ENCODE peak calls at places on chromosomes 1 and 21, in nine cellular contexts. One of them, this sample, is unnamed.

GRCh38 chr1:117615474-117615873 is 9.6 kb downstream of the TENT5C start:
- DNase-seq in T-cell: peak; percentile 16
- DNase-seq in omental fat pad: no peak
- DNase-seq in T1000: no peak
- DNase-seq in mesothelial cell of epicardium: no peak
- DNase-seq in C1 segment of cervical spinal cord: no peak
- DNase-seq in activated CD8-positive, alpha-beta memory T cell treated with anti-CD3 and anti-CD28 coated beads, Interleukin-2, amount 50 U/mL, for 48 hours: no peak
- DNase-seq in NCI-H1092: no peak
- DNase-seq in NCI-H1048: no peak
- DNase-seq in this sample: peak; percentile 6

GRCh38 chr1:201586806-201587205 is 47.9 kb downstream of the NAV1 start:
- DNase-seq in omental fat pad: no peak
- DNase-seq in NCI-H1048: no peak
- DNase-seq in mesothelial cell of epicardium: no peak
- DNase-seq in NCI-H1092: no peak
- DNase-seq in activated CD8-positive, alpha-beta memory T cell treated with anti-CD3 and anti-CD28 coated beads, Interleukin-2, amount 50 U/mL, for 48 hours: no peak
- DNase-seq in T1000: no peak
- DNase-seq in T-cell: no peak
- DNase-seq in C1 segment of cervical spinal cord: no peak
- DNase-seq in this sample: no peak

GRCh38 chr21:42063578-42064521 is 7.3 kb upstream of the UMODL1 start:
- DNase-seq in omental fat pad: no peak
- DNase-seq in T-cell: peak; percentile 58
- DNase-seq in C1 segment of cervical spinal cord: no peak
- DNase-seq in T1000: no peak
- DNase-seq in NCI-H1092: no peak
- DNase-seq in NCI-H1048: no peak
- DNase-seq in mesothelial cell of epicardium: no peak
- DNase-seq in activated CD8-positive, alpha-beta memory T cell treated with anti-CD3 and anti-CD28 coated beads, Interleukin-2, amount 50 U/mL, for 48 hours: peak; percentile 75
- DNase-seq in this sample: peak; percentile 25

GRCh38 chr1:225044258-225044657 is 114.8 kb downstream of the DNAH14 start:
- DNase-seq in omental fat pad: no peak
- DNase-seq in T-cell: no peak
- DNase-seq in C1 segment of cervical spinal cord: no peak
- DNase-seq in T1000: no peak
- DNase-seq in NCI-H1092: no peak
- DNase-seq in mesothelial cell of epicardium: no peak
- DNase-seq in activated CD8-positive, alpha-beta memory T cell treated with anti-CD3 and anti-CD28 coated beads, Interleukin-2, amount 50 U/mL, for 48 hours: no peak
- DNase-seq in NCI-H1048: no peak
- DNase-seq in this sample: no peak

GRCh38 chr1:85884372-85885035 is 176.3 kb upstream of the ZNHIT6 start:
- DNase-seq in mesothelial cell of epicardium: no peak
- DNase-seq in T-cell: no peak
- DNase-seq in T1000: no peak
- DNase-seq in activated CD8-positive, alpha-beta memory T cell treated with anti-CD3 and anti-CD28 coated beads, Interleukin-2, amount 50 U/mL, for 48 hours: no peak
- DNase-seq in C1 segment of cervical spinal cord: no peak
- DNase-seq in NCI-H1092: no peak
- DNase-seq in omental fat pad: no peak
- DNase-seq in NCI-H1048: no peak
- DNase-seq in this sample: no peak

GRCh38 chr1:162485236-162485635 is 12.4 kb upstream of the UHMK1 start:
- DNase-seq in T1000: no peak
- DNase-seq in mesothelial cell of epicardium: no peak
- DNase-seq in NCI-H1048: no peak
- DNase-seq in C1 segment of cervical spinal cord: no peak
- DNase-seq in omental fat pad: no peak
- DNase-seq in activated CD8-positive, alpha-beta memory T cell treated with anti-CD3 and anti-CD28 coated beads, Interleukin-2, amount 50 U/mL, for 48 hours: no peak
- DNase-seq in NCI-H1092: no peak
- DNase-seq in T-cell: no peak
- DNase-seq in this sample: no peak

GRCh38 chr1:67052741-67053534 is 1.0 kb downstream of the SLC35D1 start:
- DNase-seq in activated CD8-positive, alpha-beta memory T cell treated with anti-CD3 and anti-CD28 coated beads, Interleukin-2, amount 50 U/mL, for 48 hours: peak; percentile 60
- DNase-seq in T-cell: peak; percentile 31
- DNase-seq in mesothelial cell of epicardium: peak; percentile 57
- DNase-seq in T1000: peak; percentile 33
- DNase-seq in omental fat pad: no peak
- DNase-seq in NCI-H1048: no peak
- DNase-seq in C1 segment of cervical spinal cord: peak; percentile 52
- DNase-seq in NCI-H1092: no peak
- DNase-seq in this sample: no peak

GRCh38 chr1:41152622-41153044 is 89.5 kb downstream of the SCMH1 start:
- DNase-seq in mesothelial cell of epicardium: no peak
- DNase-seq in omental fat pad: no peak
- DNase-seq in T-cell: no peak
- DNase-seq in T1000: no peak
- DNase-seq in C1 segment of cervical spinal cord: no peak
- DNase-seq in NCI-H1092: no peak
- DNase-seq in NCI-H1048: no peak
- DNase-seq in activated CD8-positive, alpha-beta memory T cell treated with anti-CD3 and anti-CD28 coated beads, Interleukin-2, amount 50 U/mL, for 48 hours: no peak
- DNase-seq in this sample: no peak

GRCh38 chr21:31310750-31311149 is 33.3 kb downstream of the TIAM1 start:
- DNase-seq in NCI-H1048: peak; percentile 16
- DNase-seq in omental fat pad: no peak
- DNase-seq in T1000: no peak
- DNase-seq in T-cell: no peak
- DNase-seq in C1 segment of cervical spinal cord: no peak
- DNase-seq in NCI-H1092: peak; percentile 37
- DNase-seq in activated CD8-positive, alpha-beta memory T cell treated with anti-CD3 and anti-CD28 coated beads, Interleukin-2, amount 50 U/mL, for 48 hours: no peak
- DNase-seq in mesothelial cell of epicardium: no peak
- DNase-seq in this sample: no peak

GRCh38 chr1:21574464-21575151 is 65.4 kb downstream of the ALPL start:
- DNase-seq in NCI-H1048: no peak
- DNase-seq in T-cell: no peak
- DNase-seq in C1 segment of cervical spinal cord: no peak
- DNase-seq in T1000: no peak
- DNase-seq in NCI-H1092: peak; percentile 89
- DNase-seq in omental fat pad: no peak
- DNase-seq in mesothelial cell of epicardium: no peak
- DNase-seq in activated CD8-positive, alpha-beta memory T cell treated with anti-CD3 and anti-CD28 coated beads, Interleukin-2, amount 50 U/mL, for 48 hours: no peak
- DNase-seq in this sample: no peak

GRCh38 chr1:84377480-84378095 is 20.7 kb upstream of the DNASE2B start:
- DNase-seq in omental fat pad: peak; percentile 29
- DNase-seq in T-cell: no peak
- DNase-seq in T1000: peak; percentile 35
- DNase-seq in activated CD8-positive, alpha-beta memory T cell treated with anti-CD3 and anti-CD28 coated beads, Interleukin-2, amount 50 U/mL, for 48 hours: no peak
- DNase-seq in NCI-H1092: no peak
- DNase-seq in C1 segment of cervical spinal cord: no peak
- DNase-seq in NCI-H1048: no peak
- DNase-seq in mesothelial cell of epicardium: no peak
- DNase-seq in this sample: no peak

GRCh38 chr1:46466477-46467182 is 23.0 kb upstream of the DMBX1 start:
- DNase-seq in NCI-H1092: no peak
- DNase-seq in C1 segment of cervical spinal cord: peak; percentile 29
- DNase-seq in T-cell: no peak
- DNase-seq in activated CD8-positive, alpha-beta memory T cell treated with anti-CD3 and anti-CD28 coated beads, Interleukin-2, amount 50 U/mL, for 48 hours: peak; percentile 66
- DNase-seq in NCI-H1048: no peak
- DNase-seq in omental fat pad: no peak
- DNase-seq in T1000: no peak
- DNase-seq in mesothelial cell of epicardium: peak; percentile 64
- DNase-seq in this sample: no peak

GRCh38 chr1:196317535-196318522 is 290.4 kb downstream of the KCNT2 start:
- DNase-seq in mesothelial cell of epicardium: peak; percentile 46
- DNase-seq in NCI-H1092: peak; percentile 31
- DNase-seq in NCI-H1048: peak; percentile 8
- DNase-seq in C1 segment of cervical spinal cord: no peak
- DNase-seq in activated CD8-positive, alpha-beta memory T cell treated with anti-CD3 and anti-CD28 coated beads, Interleukin-2, amount 50 U/mL, for 48 hours: no peak
- DNase-seq in omental fat pad: no peak
- DNase-seq in T-cell: no peak
- DNase-seq in T1000: no peak
- DNase-seq in this sample: no peak

GRCh38 chr1:231808990-231809389 is 182.4 kb downstream of the DISC1 start:
- DNase-seq in C1 segment of cervical spinal cord: no peak
- DNase-seq in T-cell: no peak
- DNase-seq in activated CD8-positive, alpha-beta memory T cell treated with anti-CD3 and anti-CD28 coated beads, Interleukin-2, amount 50 U/mL, for 48 hours: no peak
- DNase-seq in NCI-H1048: no peak
- DNase-seq in mesothelial cell of epicardium: no peak
- DNase-seq in T1000: peak; percentile 45
- DNase-seq in omental fat pad: no peak
- DNase-seq in NCI-H1092: no peak
- DNase-seq in this sample: no peak

GRCh38 chr1:23402286-23403037 is 22.1 kb downstream of the TCEA3 start:
- DNase-seq in omental fat pad: no peak
- DNase-seq in activated CD8-positive, alpha-beta memory T cell treated with anti-CD3 and anti-CD28 coated beads, Interleukin-2, amount 50 U/mL, for 48 hours: no peak
- DNase-seq in NCI-H1048: no peak
- DNase-seq in C1 segment of cervical spinal cord: no peak
- DNase-seq in mesothelial cell of epicardium: no peak
- DNase-seq in T-cell: no peak
- DNase-seq in NCI-H1092: no peak
- DNase-seq in T1000: no peak
- DNase-seq in this sample: no peak

GRCh38 chr1:97365026-97365425 is 555.8 kb downstream of the DPYD start:
- DNase-seq in NCI-H1092: no peak
- DNase-seq in mesothelial cell of epicardium: no peak
- DNase-seq in omental fat pad: no peak
- DNase-seq in C1 segment of cervical spinal cord: no peak
- DNase-seq in activated CD8-positive, alpha-beta memory T cell treated with anti-CD3 and anti-CD28 coated beads, Interleukin-2, amount 50 U/mL, for 48 hours: no peak
- DNase-seq in T1000: no peak
- DNase-seq in T-cell: no peak
- DNase-seq in NCI-H1048: no peak
- DNase-seq in this sample: no peak

GRCh38 chr1:212920895-212921294 is 29.4 kb upstream of the VASH2 start:
- DNase-seq in T-cell: no peak
- DNase-seq in activated CD8-positive, alpha-beta memory T cell treated with anti-CD3 and anti-CD28 coated beads, Interleukin-2, amount 50 U/mL, for 48 hours: no peak
- DNase-seq in NCI-H1092: no peak
- DNase-seq in omental fat pad: no peak
- DNase-seq in T1000: no peak
- DNase-seq in mesothelial cell of epicardium: no peak
- DNase-seq in C1 segment of cervical spinal cord: no peak
- DNase-seq in NCI-H1048: no peak
- DNase-seq in this sample: no peak

GRCh38 chr1:223520200-223520599 is 127.0 kb downstream of the CCDC185 start:
- DNase-seq in NCI-H1048: no peak
- DNase-seq in NCI-H1092: no peak
- DNase-seq in T1000: no peak
- DNase-seq in C1 segment of cervical spinal cord: no peak
- DNase-seq in T-cell: no peak
- DNase-seq in activated CD8-positive, alpha-beta memory T cell treated with anti-CD3 and anti-CD28 coated beads, Interleukin-2, amount 50 U/mL, for 48 hours: no peak
- DNase-seq in mesothelial cell of epicardium: no peak
- DNase-seq in omental fat pad: no peak
- DNase-seq in this sample: no peak

GRCh38 chr1:235403598-235403997 is 36.4 kb downstream of the TBCE start:
- DNase-seq in mesothelial cell of epicardium: no peak
- DNase-seq in NCI-H1092: no peak
- DNase-seq in NCI-H1048: no peak
- DNase-seq in T1000: no peak
- DNase-seq in activated CD8-positive, alpha-beta memory T cell treated with anti-CD3 and anti-CD28 coated beads, Interleukin-2, amount 50 U/mL, for 48 hours: peak; percentile 7
- DNase-seq in omental fat pad: no peak
- DNase-seq in C1 segment of cervical spinal cord: no peak
- DNase-seq in T-cell: no peak
- DNase-seq in this sample: no peak

GRCh38 chr1:204127597-204128242 is 24.1 kb downstream of the ETNK2 start:
- DNase-seq in C1 segment of cervical spinal cord: peak; percentile 33
- DNase-seq in omental fat pad: no peak
- DNase-seq in T-cell: no peak
- DNase-seq in NCI-H1092: peak; percentile 74
- DNase-seq in T1000: peak; percentile 80
- DNase-seq in activated CD8-positive, alpha-beta memory T cell treated with anti-CD3 and anti-CD28 coated beads, Interleukin-2, amount 50 U/mL, for 48 hours: no peak
- DNase-seq in mesothelial cell of epicardium: peak; percentile 72
- DNase-seq in NCI-H1048: peak; percentile 50
- DNase-seq in this sample: no peak

GRCh38 chr1:221530791-221531190 is 211.1 kb downstream of the DUSP10 start:
- DNase-seq in omental fat pad: no peak
- DNase-seq in NCI-H1092: no peak
- DNase-seq in activated CD8-positive, alpha-beta memory T cell treated with anti-CD3 and anti-CD28 coated beads, Interleukin-2, amount 50 U/mL, for 48 hours: no peak
- DNase-seq in T-cell: no peak
- DNase-seq in T1000: no peak
- DNase-seq in NCI-H1048: no peak
- DNase-seq in mesothelial cell of epicardium: no peak
- DNase-seq in C1 segment of cervical spinal cord: no peak
- DNase-seq in this sample: no peak

GRCh38 chr1:15775706-15776105 is 17.1 kb downstream of the FBLIM1 start:
- DNase-seq in T-cell: no peak
- DNase-seq in NCI-H1048: no peak
- DNase-seq in omental fat pad: no peak
- DNase-seq in T1000: no peak
- DNase-seq in NCI-H1092: no peak
- DNase-seq in activated CD8-positive, alpha-beta memory T cell treated with anti-CD3 and anti-CD28 coated beads, Interleukin-2, amount 50 U/mL, for 48 hours: no peak
- DNase-seq in C1 segment of cervical spinal cord: no peak
- DNase-seq in mesothelial cell of epicardium: no peak
- DNase-seq in this sample: no peak

GRCh38 chr1:51063121-51063520 is 38.9 kb upstream of the C1orf185 start:
- DNase-seq in NCI-H1092: no peak
- DNase-seq in T1000: peak; percentile 38
- DNase-seq in NCI-H1048: no peak
- DNase-seq in activated CD8-positive, alpha-beta memory T cell treated with anti-CD3 and anti-CD28 coated beads, Interleukin-2, amount 50 U/mL, for 48 hours: no peak
- DNase-seq in C1 segment of cervical spinal cord: no peak
- DNase-seq in T-cell: no peak
- DNase-seq in mesothelial cell of epicardium: no peak
- DNase-seq in omental fat pad: no peak
- DNase-seq in this sample: no peak

GRCh38 chr1:100265931-100266830 is at the start of gene RTCA:
- DNase-seq in T1000: peak; percentile 86
- DNase-seq in NCI-H1048: peak; percentile 89
- DNase-seq in mesothelial cell of epicardium: peak; percentile 95
- DNase-seq in C1 segment of cervical spinal cord: peak; percentile 93
- DNase-seq in T-cell: peak; percentile 94
- DNase-seq in activated CD8-positive, alpha-beta memory T cell treated with anti-CD3 and anti-CD28 coated beads, Interleukin-2, amount 50 U/mL, for 48 hours: peak; percentile 99
- DNase-seq in NCI-H1092: peak; percentile 93
- DNase-seq in omental fat pad: peak; percentile 93
- DNase-seq in this sample: peak; percentile 93

GRCh38 chr1:108817016-108817415 is 39.9 kb downstream of the AKNAD1 start:
- DNase-seq in activated CD8-positive, alpha-beta memory T cell treated with anti-CD3 and anti-CD28 coated beads, Interleukin-2, amount 50 U/mL, for 48 hours: no peak
- DNase-seq in omental fat pad: no peak
- DNase-seq in mesothelial cell of epicardium: no peak
- DNase-seq in T1000: no peak
- DNase-seq in C1 segment of cervical spinal cord: peak; percentile 63
- DNase-seq in T-cell: no peak
- DNase-seq in NCI-H1048: no peak
- DNase-seq in NCI-H1092: peak; percentile 22
- DNase-seq in this sample: no peak

GRCh38 chr1:39632491-39633417 is 6.7 kb downstream of the HEYL start:
- DNase-seq in T-cell: no peak
- DNase-seq in activated CD8-positive, alpha-beta memory T cell treated with anti-CD3 and anti-CD28 coated beads, Interleukin-2, amount 50 U/mL, for 48 hours: no peak
- DNase-seq in NCI-H1092: no peak
- DNase-seq in omental fat pad: no peak
- DNase-seq in T1000: no peak
- DNase-seq in NCI-H1048: no peak
- DNase-seq in mesothelial cell of epicardium: peak; percentile 67
- DNase-seq in C1 segment of cervical spinal cord: no peak
- DNase-seq in this sample: no peak

GRCh38 chr1:212754715-212755114 is 36.9 kb downstream of the NSL1 start:
- DNase-seq in omental fat pad: no peak
- DNase-seq in NCI-H1092: no peak
- DNase-seq in T1000: no peak
- DNase-seq in T-cell: no peak
- DNase-seq in activated CD8-positive, alpha-beta memory T cell treated with anti-CD3 and anti-CD28 coated beads, Interleukin-2, amount 50 U/mL, for 48 hours: no peak
- DNase-seq in C1 segment of cervical spinal cord: peak; percentile 32
- DNase-seq in mesothelial cell of epicardium: no peak
- DNase-seq in NCI-H1048: no peak
- DNase-seq in this sample: no peak

GRCh38 chr1:210201671-210202070 is 30.9 kb upstream of the SERTAD4 start:
- DNase-seq in activated CD8-positive, alpha-beta memory T cell treated with anti-CD3 and anti-CD28 coated beads, Interleukin-2, amount 50 U/mL, for 48 hours: no peak
- DNase-seq in C1 segment of cervical spinal cord: no peak
- DNase-seq in T1000: no peak
- DNase-seq in NCI-H1048: no peak
- DNase-seq in NCI-H1092: no peak
- DNase-seq in mesothelial cell of epicardium: no peak
- DNase-seq in T-cell: no peak
- DNase-seq in omental fat pad: no peak
- DNase-seq in this sample: no peak

GRCh38 chr1:166354411-166354810 is 187.6 kb upstream of the FAM78B start:
- DNase-seq in C1 segment of cervical spinal cord: no peak
- DNase-seq in activated CD8-positive, alpha-beta memory T cell treated with anti-CD3 and anti-CD28 coated beads, Interleukin-2, amount 50 U/mL, for 48 hours: no peak
- DNase-seq in NCI-H1048: no peak
- DNase-seq in T1000: no peak
- DNase-seq in omental fat pad: no peak
- DNase-seq in NCI-H1092: no peak
- DNase-seq in T-cell: no peak
- DNase-seq in mesothelial cell of epicardium: no peak
- DNase-seq in this sample: no peak

GRCh38 chr1:168317309-168317708 is 36.6 kb downstream of the TBX19 start:
- DNase-seq in NCI-H1048: no peak
- DNase-seq in C1 segment of cervical spinal cord: no peak
- DNase-seq in T-cell: no peak
- DNase-seq in NCI-H1092: no peak
- DNase-seq in T1000: no peak
- DNase-seq in activated CD8-positive, alpha-beta memory T cell treated with anti-CD3 and anti-CD28 coated beads, Interleukin-2, amount 50 U/mL, for 48 hours: no peak
- DNase-seq in omental fat pad: no peak
- DNase-seq in mesothelial cell of epicardium: no peak
- DNase-seq in this sample: no peak

GRCh38 chr1:225825606-225826005 is 15.7 kb downstream of the EPHX1 start:
- DNase-seq in NCI-H1048: no peak
- DNase-seq in mesothelial cell of epicardium: no peak
- DNase-seq in NCI-H1092: peak; percentile 54
- DNase-seq in T1000: no peak
- DNase-seq in activated CD8-positive, alpha-beta memory T cell treated with anti-CD3 and anti-CD28 coated beads, Interleukin-2, amount 50 U/mL, for 48 hours: no peak
- DNase-seq in T-cell: no peak
- DNase-seq in omental fat pad: no peak
- DNase-seq in C1 segment of cervical spinal cord: no peak
- DNase-seq in this sample: no peak